ENCODE peak calls at places on chromosomes 5 and 9, in ten cellular contexts. One of them, this sample, is unnamed.

GRCh38 chr9:20396509-20396908 is 225.8 kb downstream of the MLLT3 start:
- DNase-seq in germinal center: no peak
- DNase-seq in Right ventricle myocardium superior: no peak
- DNase-seq in HEK293T: no peak
- DNase-seq in AG08395: no peak
- DNase-seq in mesenchymal stem cell: no peak
- DNase-seq in stimulated activated naive B cell treated with anti-CD40 and anti-IgM and Interleukin-4, amounts not matched to agents 10 μg/mL and 1 μg/mL and 100 μg/mL, for 72 hours: no peak
- DNase-seq in hypothalamus: no peak
- DNase-seq in fibroblast of the conjunctiva: no peak
- DNase-seq in stimulated activated CD4-positive, alpha-beta T cell treated with anti-CD3 and anti-CD28 coated beads, Interleukin-4, amount 100 ng/mL, for 24 hours: peak
- DNase-seq in this sample: no peak

GRCh38 chr5:36969700-36970395 is 93.3 kb downstream of the NIPBL start:
- DNase-seq in fibroblast of the conjunctiva: no peak
- DNase-seq in stimulated activated naive B cell treated with anti-CD40 and anti-IgM and Interleukin-4, amounts not matched to agents 10 μg/mL and 1 μg/mL and 100 μg/mL, for 72 hours: no peak
- DNase-seq in Right ventricle myocardium superior: no peak
- DNase-seq in germinal center: no peak
- DNase-seq in mesenchymal stem cell: no peak
- DNase-seq in hypothalamus: no peak
- DNase-seq in stimulated activated CD4-positive, alpha-beta T cell treated with anti-CD3 and anti-CD28 coated beads, Interleukin-4, amount 100 ng/mL, for 24 hours: no peak
- DNase-seq in HEK293T: no peak
- DNase-seq in AG08395: no peak
- DNase-seq in this sample: no peak

GRCh38 chr5:146081685-146082084 is 23.7 kb downstream of the PLAC8L1 start:
- DNase-seq in mesenchymal stem cell: no peak
- DNase-seq in Right ventricle myocardium superior: no peak
- DNase-seq in HEK293T: no peak
- DNase-seq in stimulated activated CD4-positive, alpha-beta T cell treated with anti-CD3 and anti-CD28 coated beads, Interleukin-4, amount 100 ng/mL, for 24 hours: no peak
- DNase-seq in stimulated activated naive B cell treated with anti-CD40 and anti-IgM and Interleukin-4, amounts not matched to agents 10 μg/mL and 1 μg/mL and 100 μg/mL, for 72 hours: no peak
- DNase-seq in hypothalamus: no peak
- DNase-seq in AG08395: no peak
- DNase-seq in fibroblast of the conjunctiva: no peak
- DNase-seq in germinal center: no peak
- DNase-seq in this sample: no peak

GRCh38 chr5:78964889-78965288 is 20.2 kb downstream of the ARSB start:
- DNase-seq in stimulated activated naive B cell treated with anti-CD40 and anti-IgM and Interleukin-4, amounts not matched to agents 10 μg/mL and 1 μg/mL and 100 μg/mL, for 72 hours: no peak
- DNase-seq in mesenchymal stem cell: peak
- DNase-seq in germinal center: no peak
- DNase-seq in hypothalamus: no peak
- DNase-seq in stimulated activated CD4-positive, alpha-beta T cell treated with anti-CD3 and anti-CD28 coated beads, Interleukin-4, amount 100 ng/mL, for 24 hours: no peak
- DNase-seq in HEK293T: peak
- DNase-seq in AG08395: peak
- DNase-seq in Right ventricle myocardium superior: no peak
- DNase-seq in fibroblast of the conjunctiva: peak
- DNase-seq in this sample: no peak

GRCh38 chr5:42949348-42950090 is 90.6 kb downstream of the ANXA2R start:
- DNase-seq in mesenchymal stem cell: no peak
- DNase-seq in HEK293T: no peak
- DNase-seq in Right ventricle myocardium superior: peak
- DNase-seq in AG08395: peak
- DNase-seq in germinal center: peak
- DNase-seq in stimulated activated naive B cell treated with anti-CD40 and anti-IgM and Interleukin-4, amounts not matched to agents 10 μg/mL and 1 μg/mL and 100 μg/mL, for 72 hours: peak
- DNase-seq in fibroblast of the conjunctiva: peak
- DNase-seq in hypothalamus: no peak
- DNase-seq in stimulated activated CD4-positive, alpha-beta T cell treated with anti-CD3 and anti-CD28 coated beads, Interleukin-4, amount 100 ng/mL, for 24 hours: peak
- DNase-seq in this sample: peak

GRCh38 chr5:146137967-146138403 is 32.6 kb upstream of the PLAC8L1 start:
- DNase-seq in AG08395: no peak
- DNase-seq in stimulated activated CD4-positive, alpha-beta T cell treated with anti-CD3 and anti-CD28 coated beads, Interleukin-4, amount 100 ng/mL, for 24 hours: no peak
- DNase-seq in hypothalamus: no peak
- DNase-seq in germinal center: no peak
- DNase-seq in mesenchymal stem cell: peak
- DNase-seq in fibroblast of the conjunctiva: peak
- DNase-seq in Right ventricle myocardium superior: no peak
- DNase-seq in HEK293T: no peak
- DNase-seq in stimulated activated naive B cell treated with anti-CD40 and anti-IgM and Interleukin-4, amounts not matched to agents 10 μg/mL and 1 μg/mL and 100 μg/mL, for 72 hours: no peak
- DNase-seq in this sample: no peak

GRCh38 chr5:95783661-95784060 is 38.9 kb downstream of the GLRX start:
- DNase-seq in stimulated activated CD4-positive, alpha-beta T cell treated with anti-CD3 and anti-CD28 coated beads, Interleukin-4, amount 100 ng/mL, for 24 hours: no peak
- DNase-seq in germinal center: no peak
- DNase-seq in hypothalamus: no peak
- DNase-seq in Right ventricle myocardium superior: no peak
- DNase-seq in HEK293T: no peak
- DNase-seq in fibroblast of the conjunctiva: no peak
- DNase-seq in stimulated activated naive B cell treated with anti-CD40 and anti-IgM and Interleukin-4, amounts not matched to agents 10 μg/mL and 1 μg/mL and 100 μg/mL, for 72 hours: no peak
- DNase-seq in mesenchymal stem cell: no peak
- DNase-seq in AG08395: no peak
- DNase-seq in this sample: no peak

GRCh38 chr5:150045512-150045911 is 40.8 kb downstream of the CSF1R start:
- DNase-seq in mesenchymal stem cell: no peak
- DNase-seq in AG08395: no peak
- DNase-seq in stimulated activated naive B cell treated with anti-CD40 and anti-IgM and Interleukin-4, amounts not matched to agents 10 μg/mL and 1 μg/mL and 100 μg/mL, for 72 hours: no peak
- DNase-seq in HEK293T: no peak
- DNase-seq in germinal center: no peak
- DNase-seq in fibroblast of the conjunctiva: no peak
- DNase-seq in stimulated activated CD4-positive, alpha-beta T cell treated with anti-CD3 and anti-CD28 coated beads, Interleukin-4, amount 100 ng/mL, for 24 hours: no peak
- DNase-seq in Right ventricle myocardium superior: no peak
- DNase-seq in hypothalamus: no peak
- DNase-seq in this sample: no peak

GRCh38 chr5:157288405-157289163 is 22.7 kb downstream of the CYFIP2 start:
- DNase-seq in HEK293T: no peak
- DNase-seq in hypothalamus: no peak
- DNase-seq in germinal center: no peak
- DNase-seq in stimulated activated CD4-positive, alpha-beta T cell treated with anti-CD3 and anti-CD28 coated beads, Interleukin-4, amount 100 ng/mL, for 24 hours: no peak
- DNase-seq in Right ventricle myocardium superior: no peak
- DNase-seq in stimulated activated naive B cell treated with anti-CD40 and anti-IgM and Interleukin-4, amounts not matched to agents 10 μg/mL and 1 μg/mL and 100 μg/mL, for 72 hours: no peak
- DNase-seq in AG08395: no peak
- DNase-seq in fibroblast of the conjunctiva: no peak
- DNase-seq in mesenchymal stem cell: no peak
- DNase-seq in this sample: no peak

GRCh38 chr5:56983593-56984361 is 31.9 kb upstream of the MIER3 start:
- DNase-seq in Right ventricle myocardium superior: no peak
- DNase-seq in AG08395: no peak
- DNase-seq in germinal center: no peak
- DNase-seq in mesenchymal stem cell: peak
- DNase-seq in HEK293T: no peak
- DNase-seq in stimulated activated CD4-positive, alpha-beta T cell treated with anti-CD3 and anti-CD28 coated beads, Interleukin-4, amount 100 ng/mL, for 24 hours: no peak
- DNase-seq in hypothalamus: no peak
- DNase-seq in stimulated activated naive B cell treated with anti-CD40 and anti-IgM and Interleukin-4, amounts not matched to agents 10 μg/mL and 1 μg/mL and 100 μg/mL, for 72 hours: no peak
- DNase-seq in fibroblast of the conjunctiva: no peak
- DNase-seq in this sample: no peak

GRCh38 chr5:111756701-111757581 is at the start of gene NREP:
- DNase-seq in AG08395: peak
- DNase-seq in hypothalamus: peak
- DNase-seq in mesenchymal stem cell: peak
- DNase-seq in fibroblast of the conjunctiva: peak
- DNase-seq in germinal center: no peak
- DNase-seq in Right ventricle myocardium superior: peak
- DNase-seq in stimulated activated CD4-positive, alpha-beta T cell treated with anti-CD3 and anti-CD28 coated beads, Interleukin-4, amount 100 ng/mL, for 24 hours: peak
- DNase-seq in HEK293T: peak
- DNase-seq in stimulated activated naive B cell treated with anti-CD40 and anti-IgM and Interleukin-4, amounts not matched to agents 10 μg/mL and 1 μg/mL and 100 μg/mL, for 72 hours: peak
- DNase-seq in this sample: peak

GRCh38 chr9:33676746-33677505 is 118.4 kb upstream of the PRSS3 start:
- DNase-seq in HEK293T: peak
- DNase-seq in AG08395: peak
- DNase-seq in hypothalamus: peak
- DNase-seq in stimulated activated CD4-positive, alpha-beta T cell treated with anti-CD3 and anti-CD28 coated beads, Interleukin-4, amount 100 ng/mL, for 24 hours: peak
- DNase-seq in mesenchymal stem cell: peak
- DNase-seq in stimulated activated naive B cell treated with anti-CD40 and anti-IgM and Interleukin-4, amounts not matched to agents 10 μg/mL and 1 μg/mL and 100 μg/mL, for 72 hours: no peak
- DNase-seq in Right ventricle myocardium superior: peak
- DNase-seq in fibroblast of the conjunctiva: no peak
- DNase-seq in germinal center: peak
- DNase-seq in this sample: peak

GRCh38 chr5:168163966-168164365 is 127.5 kb upstream of the WWC1 start:
- DNase-seq in hypothalamus: no peak
- DNase-seq in AG08395: no peak
- DNase-seq in germinal center: no peak
- DNase-seq in HEK293T: no peak
- DNase-seq in mesenchymal stem cell: no peak
- DNase-seq in stimulated activated naive B cell treated with anti-CD40 and anti-IgM and Interleukin-4, amounts not matched to agents 10 μg/mL and 1 μg/mL and 100 μg/mL, for 72 hours: no peak
- DNase-seq in Right ventricle myocardium superior: no peak
- DNase-seq in fibroblast of the conjunctiva: no peak
- DNase-seq in stimulated activated CD4-positive, alpha-beta T cell treated with anti-CD3 and anti-CD28 coated beads, Interleukin-4, amount 100 ng/mL, for 24 hours: no peak
- DNase-seq in this sample: no peak